ENCODE peak calls at places on chromosomes 13 and 19, in ten cellular contexts. F is cardiac muscle cell, S is choroid plexus epithelial cell, C is NB4, V is PC-9, B is WTC11, Z is esophagus squamous epithelium, J is adrenal gland, W is GM10248, R is breast epithelium. H is an unnamed sample.

GRCh38 chr19:43651758-43652545 is 12.3 kb upstream of the CADM4 start:
- DNase-seq in F (peak), S (peak), C (peak), V (peak), B (peak), Z (no peak), J (peak), W (peak), R (peak), H (peak)

GRCh38 chr19:39759457-39760184 is 19.0 kb upstream of the LEUTX start:
- DNase-seq in F (no peak), S (no peak), C (no peak), V (no peak), B (no peak), Z (no peak), J (no peak), W (no peak), R (no peak), H (no peak)

GRCh38 chr19:6412111-6412999 is 12.3 kb downstream of the KHSRP start:
- DNase-seq in F (peak), S (peak), C (peak), V (no peak), B (peak), Z (no peak), J (no peak), W (peak), R (no peak), H (no peak)

GRCh38 chr19:5880604-5881078 is 10.3 kb upstream of the FUT5 start:
- DNase-seq in F (peak), S (peak), C (no peak), V (no peak), B (peak), Z (no peak), J (peak), W (no peak), R (peak), H (peak)

GRCh38 chr19:18158471-18158870 is 5.5 kb downstream of the PIK3R2 start:
- DNase-seq in F (no peak), S (no peak), C (no peak), V (no peak), B (no peak), Z (no peak), J (no peak), W (no peak), R (no peak), H (no peak)

GRCh38 chr13:36986462-36987240 is 12.5 kb downstream of the ALG5 start:
- DNase-seq in F (no peak), S (peak), C (no peak), V (no peak), B (no peak), Z (no peak), J (no peak), W (no peak), R (no peak), H (peak)

GRCh38 chr19:16895467-16896097 is 6.8 kb downstream of the F2RL3 start:
- DNase-seq in F (peak), S (peak), C (peak), V (no peak), B (peak), Z (no peak), J (no peak), W (no peak), R (no peak), H (peak)

GRCh38 chr13:50646070-50646469 is 197.4 kb downstream of the DLEU7 start:
- DNase-seq in F (no peak), S (no peak), C (no peak), V (no peak), B (no peak), Z (no peak), J (no peak), W (no peak), R (no peak), H (peak)

GRCh38 chr13:77300176-77301141 is 26.4 kb downstream of the MYCBP2 start:
- DNase-seq in F (no peak), S (peak), C (peak), V (no peak), B (no peak), Z (no peak), J (no peak), W (no peak), R (no peak), H (peak)

GRCh38 chr13:105838231-105838630 is 697.2 kb downstream of the EFNB2 start:
- DNase-seq in F (no peak), S (no peak), C (no peak), V (no peak), B (no peak), Z (no peak), J (no peak), W (no peak), R (no peak), H (no peak)

GRCh38 chr19:50341091-50341564 is 12.0 kb upstream of the KCNC3 start:
- DNase-seq in F (no peak), S (no peak), C (peak), V (no peak), B (no peak), Z (no peak), J (no peak), W (peak), R (no peak), H (no peak)

GRCh38 chr13:66069570-66069969 is 1160.6 kb downstream of the PCDH9 start:
- DNase-seq in F (peak), S (peak), C (no peak), V (no peak), B (no peak), Z (no peak), J (no peak), W (no peak), R (no peak), H (peak)

GRCh38 chr19:42057856-42058255 is 12.2 kb downstream of the GRIK5 start:
- DNase-seq in F (no peak), S (no peak), C (no peak), V (no peak), B (no peak), Z (no peak), J (no peak), W (no peak), R (no peak), H (no peak)

GRCh38 chr19:57282011-57282636 is 1.8 kb downstream of the ZNF460 start:
- DNase-seq in F (no peak), S (no peak), C (no peak), V (peak), B (no peak), Z (no peak), J (no peak), W (peak), R (no peak), H (no peak)

GRCh38 chr19:30634431-30634830 is 262.2 kb downstream of the ZNF536 start:
- DNase-seq in F (no peak), S (no peak), C (no peak), V (no peak), B (no peak), Z (no peak), J (no peak), W (no peak), R (no peak), H (no peak)

GRCh38 chr13:42000836-42001235 is 39.9 kb upstream of the VWA8 start:
- DNase-seq in F (no peak), S (no peak), C (no peak), V (no peak), B (no peak), Z (no peak), J (no peak), W (no peak), R (no peak), H (no peak)

GRCh38 chr19:35031072-35031881 is 1.0 kb downstream of the SCN1B start:
- DNase-seq in F (peak), S (peak), C (no peak), V (no peak), B (peak), Z (no peak), J (no peak), W (no peak), R (no peak), H (peak)

GRCh38 chr19:5479958-5480357 is 24.7 kb downstream of the ZNRF4 start:
- DNase-seq in F (no peak), S (no peak), C (no peak), V (no peak), B (no peak), Z (no peak), J (no peak), W (no peak), R (no peak), H (no peak)

GRCh38 chr19:39481229-39481545 is 549 bp downstream of the TIMM50 start:
- DNase-seq in F (no peak), S (no peak), C (peak), V (no peak), B (no peak), Z (no peak), J (no peak), W (no peak), R (no peak), H (no peak)

GRCh38 chr13:112808377-112809140 is 118.7 kb downstream of the ATP11A start:
- DNase-seq in F (no peak), S (no peak), C (no peak), V (no peak), B (no peak), Z (no peak), J (no peak), W (no peak), R (no peak), H (no peak)

GRCh38 chr19:48290923-48291700 is 21.2 kb downstream of the ZNF114 start:
- DNase-seq in F (peak), S (peak), C (peak), V (peak), B (peak), Z (no peak), J (peak), W (peak), R (peak), H (peak)

GRCh38 chr13:87669379-87669978 is 1.7 kb upstream of the SLITRK5 start:
- DNase-seq in F (peak), S (peak), C (peak), V (peak), B (no peak), Z (no peak), J (no peak), W (peak), R (no peak), H (peak)
- TF ChIP-seq CTCF in F (peak), S (peak), C (peak), V (peak), B (peak), Z (no peak), J (peak), W (peak), R (peak), H (peak)

GRCh38 chr13:111156421-111156820 is 41.3 kb downstream of the ARHGEF7 start:
- DNase-seq in F (no peak), S (no peak), C (no peak), V (peak), B (no peak), Z (no peak), J (no peak), W (no peak), R (no peak), H (no peak)

GRCh38 chr13:111153279-111153976 is 38.3 kb downstream of the ARHGEF7 start:
- DNase-seq in F (peak), S (peak), C (peak), V (peak), B (peak), Z (peak), J (peak), W (peak), R (peak), H (peak)

GRCh38 chr13:111152836-111153235 is 37.7 kb downstream of the ARHGEF7 start:
- DNase-seq in F (peak), S (peak), C (peak), V (no peak), B (no peak), Z (no peak), J (no peak), W (no peak), R (no peak), H (no peak)

GRCh38 chr13:111158136-111158805 is 43.2 kb downstream of the ARHGEF7 start:
- DNase-seq in F (no peak), S (peak), C (no peak), V (peak), B (no peak), Z (no peak), J (no peak), W (no peak), R (no peak), H (peak)

GRCh38 chr13:111153977-111154332 is 38.8 kb downstream of the ARHGEF7 start:
- DNase-seq in F (no peak), S (no peak), C (no peak), V (peak), B (no peak), Z (no peak), J (peak), W (peak), R (no peak), H (no peak)
- TF ChIP-seq CTCF in F (peak), S (peak), C (no peak), V (peak), B (no peak), Z (peak), J (peak), W (peak), R (no peak), H (no peak)

DNA sequence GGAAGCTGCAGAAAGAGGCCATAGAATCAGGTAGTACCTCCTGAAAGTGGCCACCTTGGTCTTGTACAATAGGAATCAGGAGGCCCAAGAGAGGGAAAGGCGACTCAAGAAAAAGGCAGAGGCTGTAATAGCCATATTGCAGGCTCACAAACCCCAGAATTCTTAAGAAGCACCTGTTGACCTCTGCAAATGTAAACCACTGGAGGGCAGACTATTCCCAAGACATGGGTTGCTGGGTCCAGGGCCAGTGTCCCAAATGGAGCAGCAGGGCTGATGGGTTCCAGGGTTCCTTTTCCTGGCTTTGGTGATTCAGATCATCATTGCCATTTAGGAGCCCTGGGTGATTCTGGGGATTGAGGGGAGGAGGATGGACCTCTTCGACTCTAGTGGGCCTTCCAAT is 167.6 kb downstream of the B3GLCT start:
- DNase-seq in F (no peak), S (no peak), C (no peak), V (no peak), B (no peak), Z (no peak), J (no peak), W (no peak), R (no peak), H (no peak)
- TF ChIP-seq CTCF in F (no peak), S (no peak), C (no peak), V (no peak), B (no peak), Z (no peak), J (no peak), W (no peak), R (no peak), H (no peak)

GRCh38 chr19:45040059-45040767 is 1.4 kb downstream of the CLASRP start:
- DNase-seq in F (no peak), S (no peak), C (peak), V (no peak), B (no peak), Z (no peak), J (peak), W (no peak), R (no peak), H (no peak)
- TF ChIP-seq CTCF in F (no peak), S (no peak), C (no peak), V (no peak), B (no peak), Z (no peak), J (no peak), W (no peak), R (no peak), H (no peak)

GRCh38 chr13:99614465-99614885 is 113.2 kb downstream of the TM9SF2 start:
- DNase-seq in F (no peak), S (peak), C (peak), V (no peak), B (peak), Z (no peak), J (no peak), W (peak), R (peak), H (no peak)
- TF ChIP-seq CTCF in F (peak), S (peak), C (peak), V (no peak), B (no peak), Z (no peak), J (no peak), W (peak), R (no peak), H (peak)